ENCODE peak calls at places on chromosomes 5 and 9, in seven cellular contexts. U is activated T-cell treated with anti-CD3 and anti-CD28 coated beads for 24 hours; Y is colonic mucosa; P is BE2C; T is RCC 7860; N is NCI-H1092; X is stimulated activated CD4-positive, alpha-beta T cell treated with anti-CD3 and anti-CD28 coated beads, TNF-alpha, amount 100 ng/mL, for 24 hours. V is an unnamed sample.

GRCh38 chr9:16057541-16057940 is 504.7 kb downstream of the CCDC171 start:
- DNase-seq in U (no peak), Y (no peak), P (no peak), T (no peak), N (no peak), X (no peak), V (no peak)

GRCh38 chr5:169300468-169301385 is at the start of gene SLIT3:
- DNase-seq in U (no peak), Y (peak), P (peak), T (no peak), N (no peak), X (no peak), V (no peak)

GRCh38 chr5:173248481-173248880 is 13.5 kb upstream of the NKX2-5 start:
- DNase-seq in U (no peak), Y (no peak), P (no peak), T (no peak), N (no peak), X (no peak), V (no peak)

GRCh38 chr5:134577796-134578577 is 52.5 kb downstream of the JADE2 start:
- DNase-seq in U (peak), Y (peak), P (peak), T (peak), N (peak), X (peak), V (peak)

GRCh38 chr5:51465165-51465564 is 81.9 kb downstream of the ISL1 start:
- DNase-seq in U (no peak), Y (no peak), P (peak), T (no peak), N (no peak), X (no peak), V (no peak)

GRCh38 chr9:107907715-107908114 is 418.1 kb upstream of the KLF4 start:
- DNase-seq in U (no peak), Y (no peak), P (no peak), T (no peak), N (no peak), X (no peak), V (no peak)

GRCh38 chr5:146283344-146283761 is 55.3 kb upstream of the POU4F3 start:
- DNase-seq in U (no peak), Y (no peak), P (no peak), T (peak), N (no peak), X (no peak), V (no peak)

GRCh38 chr5:137300411-137301240 is 198.5 kb downstream of the SPOCK1 start:
- DNase-seq in U (no peak), Y (no peak), P (no peak), T (peak), N (no peak), X (no peak), V (no peak)

GRCh38 chr5:95631991-95632675 is 12.2 kb downstream of the GPR150 start:
- DNase-seq in U (peak), Y (no peak), P (no peak), T (peak), N (no peak), X (peak), V (no peak)

GRCh38 chr5:172943906-172944305 is 15.3 kb upstream of the RPL26L1 start:
- DNase-seq in U (no peak), Y (no peak), P (no peak), T (peak), N (no peak), X (no peak), V (no peak)

GRCh38 chr9:89433826-89434225 is 64.1 kb downstream of the SEMA4D start:
- DNase-seq in U (no peak), Y (no peak), P (no peak), T (peak), N (no peak), X (no peak), V (no peak)

GRCh38 chr5:169290895-169291294 is 10.0 kb downstream of the SLIT3 start:
- DNase-seq in U (no peak), Y (no peak), P (no peak), T (peak), N (no peak), X (no peak), V (no peak)

GRCh38 chr5:41095324-41096101 is 24.4 kb upstream of the MROH2B start:
- DNase-seq in U (no peak), Y (no peak), P (no peak), T (no peak), N (no peak), X (no peak), V (no peak)

GRCh38 chr5:109756543-109757186 is 66.9 kb downstream of the MAN2A1 start:
- DNase-seq in U (no peak), Y (no peak), P (no peak), T (no peak), N (no peak), X (no peak), V (no peak)

GRCh38 chr9:133374612-133375115 is 1.2 kb downstream of the SURF4 start:
- DNase-seq in U (no peak), Y (no peak), P (no peak), T (peak), N (no peak), X (no peak), V (no peak)

GRCh38 chr9:124010665-124011321 is 775 bp upstream of the LHX2 start:
- DNase-seq in U (no peak), Y (no peak), P (no peak), T (no peak), N (peak), X (no peak), V (no peak)

GRCh38 chr9:16710888-16711287 is 159.6 kb downstream of the BNC2 start:
- DNase-seq in U (no peak), Y (no peak), P (no peak), T (no peak), N (no peak), X (no peak), V (no peak)

GRCh38 chr5:173720341-173721258 is 104.2 kb upstream of the BOD1 start:
- DNase-seq in U (no peak), Y (no peak), P (peak), T (no peak), N (no peak), X (no peak), V (no peak)

GRCh38 chr5:130061746-130062145 is 157.5 kb downstream of the CHSY3 start:
- DNase-seq in U (no peak), Y (no peak), P (no peak), T (no peak), N (no peak), X (no peak), V (no peak)

GRCh38 chr5:16602182-16602581 is 14.6 kb downstream of the RETREG1 start:
- DNase-seq in U (no peak), Y (no peak), P (no peak), T (no peak), N (no peak), X (no peak), V (no peak)

V was measured in D721Med.